ENCODE peak calls at places on chromosome 14, in ten cellular contexts. C is stomach, Z is A549, K is transverse colon, B is K562, E is ovary, T is H1, L is SK-N-SH, S is upper lobe of left lung, G is HepG2. X is an unnamed sample.
A peak's percentile ranks its signal among the peaks of the same experiment; 100 is the strongest.

GRCh38 chr14:43022094-43022800 is 1415.6 kb downstream of the LRFN5 start:
- DNase-seq in T (no peak), E (no peak), G (no peak), B (no peak), Z (no peak), L (no peak), S (no peak), K (no peak), C (no peak), X (no peak)

GRCh38 chr14:58617619-58618018 is 20.1 kb upstream of the DACT1 start:
- DNase-seq in C (no peak), G (no peak), Z (no peak), E (no peak), K (no peak), L (no peak), T (no peak), B (no peak), S (no peak), X (no peak)

GRCh38 chr14:104549536-104550339 is 29.8 kb upstream of the C14orf180 start:
- DNase-seq in T (no peak), S (no peak), L (no peak), K (no peak), G (no peak), E (no peak), Z (no peak), C (no peak), B (no peak), X (peak; percentile 30)

GRCh38 chr14:29805415-29806123 is 122.1 kb downstream of the PRKD1 start:
- DNase-seq in K (peak; percentile 13), L (no peak), E (peak; percentile 75), S (no peak), T (no peak), Z (no peak), G (no peak), B (peak; percentile 38), C (peak; percentile 73), X (peak; percentile 75)

GRCh38 chr14:73741386-73741875 is 27.2 kb upstream of the PNMA1 start:
- DNase-seq in K (peak; percentile 86), B (peak; percentile 92), L (peak; percentile 58), E (peak; percentile 71), T (peak; percentile 74), G (peak; percentile 61), Z (no peak), S (peak; percentile 85), C (peak; percentile 79), X (peak; percentile 90)

GRCh38 chr14:50806241-50806933 is 24.6 kb downstream of the NIN start:
- DNase-seq in Z (no peak), K (no peak), E (no peak), G (no peak), S (no peak), B (no peak), T (no peak), C (no peak), L (no peak), X (no peak)

GRCh38 chr14:42222924-42223471 is 616.3 kb downstream of the LRFN5 start:
- DNase-seq in T (no peak), C (no peak), L (no peak), E (no peak), G (no peak), Z (no peak), K (peak; percentile 8), S (no peak), B (no peak), X (no peak)

GRCh38 chr14:26200675-26201074 is 397.2 kb downstream of the NOVA1 start:
- DNase-seq in K (no peak), E (no peak), G (no peak), B (no peak), T (no peak), Z (no peak), L (no peak), S (no peak), C (no peak), X (no peak)

GRCh38 chr14:69921052-69921451 is 41.8 kb downstream of the SMOC1 start:
- DNase-seq in K (no peak), B (no peak), T (no peak), L (no peak), S (peak; percentile 19), Z (no peak), C (no peak), E (no peak), G (no peak), X (no peak)

GRCh38 chr14:103108749-103109207 is 14.3 kb downstream of the EXOC3L4 start:
- DNase-seq in S (no peak), C (no peak), B (peak; percentile 60), Z (no peak), G (no peak), L (no peak), E (no peak), K (peak; percentile 66), T (no peak), X (no peak)

GRCh38 chr14:98028156-98028555 is 1231.0 kb downstream of the VRK1 start:
- DNase-seq in S (no peak), B (no peak), Z (no peak), L (no peak), C (no peak), G (no peak), K (no peak), T (no peak), E (no peak), X (no peak)

GRCh38 chr14:48857366-48857765 is 728.8 kb downstream of the RPS29 start:
- DNase-seq in G (no peak), K (no peak), T (no peak), S (no peak), L (no peak), B (no peak), C (no peak), E (no peak), Z (no peak), X (no peak)

GRCh38 chr14:24377126-24377525 is 9.1 kb downstream of the NFATC4 start:
- DNase-seq in L (no peak), B (peak; percentile 55), C (no peak), T (no peak), S (no peak), G (no peak), E (no peak), K (no peak), Z (no peak), X (no peak)

GRCh38 chr14:24378327-24378726 is 10.3 kb downstream of the NFATC4 start:
- DNase-seq in C (peak; percentile 4), L (no peak), S (no peak), Z (no peak), G (no peak), B (peak; percentile 58), E (no peak), K (no peak), T (no peak), X (no peak)

GRCh38 chr14:24378981-24379906 is 11.3 kb downstream of the NFATC4 start:
- DNase-seq in K (no peak), C (no peak), Z (no peak), E (no peak), L (no peak), B (no peak), S (no peak), T (no peak), G (no peak), X (no peak)

GRCh38 chr14:24377660-24378059 is 9.7 kb downstream of the NFATC4 start:
- DNase-seq in G (no peak), C (peak; percentile 7), B (peak; percentile 79), L (no peak), E (no peak), T (no peak), Z (no peak), S (no peak), K (no peak), X (no peak)

GRCh38 chr14:24376448-24377070 is 8.6 kb downstream of the NFATC4 start:
- DNase-seq in S (no peak), G (no peak), C (no peak), E (no peak), L (no peak), Z (no peak), B (no peak), K (no peak), T (peak; percentile 89), X (no peak)
- H3K4me1 ChIP-seq in S (peaks cover 3% of the 10 kb centered on the region), G (peaks cover 20% of the 10 kb centered on the region), C (no peaks in the 10 kb centered on the region), E (peaks cover 5% of the 10 kb centered on the region), L (no peaks in the 10 kb centered on the region), Z (no peaks in the 10 kb centered on the region), B (peaks cover 23% of the 10 kb centered on the region), K (peaks cover 7% of the 10 kb centered on the region), T (peaks cover 25% of the 10 kb centered on the region), X (peaks cover 25% of the 10 kb centered on the region)

DNA sequence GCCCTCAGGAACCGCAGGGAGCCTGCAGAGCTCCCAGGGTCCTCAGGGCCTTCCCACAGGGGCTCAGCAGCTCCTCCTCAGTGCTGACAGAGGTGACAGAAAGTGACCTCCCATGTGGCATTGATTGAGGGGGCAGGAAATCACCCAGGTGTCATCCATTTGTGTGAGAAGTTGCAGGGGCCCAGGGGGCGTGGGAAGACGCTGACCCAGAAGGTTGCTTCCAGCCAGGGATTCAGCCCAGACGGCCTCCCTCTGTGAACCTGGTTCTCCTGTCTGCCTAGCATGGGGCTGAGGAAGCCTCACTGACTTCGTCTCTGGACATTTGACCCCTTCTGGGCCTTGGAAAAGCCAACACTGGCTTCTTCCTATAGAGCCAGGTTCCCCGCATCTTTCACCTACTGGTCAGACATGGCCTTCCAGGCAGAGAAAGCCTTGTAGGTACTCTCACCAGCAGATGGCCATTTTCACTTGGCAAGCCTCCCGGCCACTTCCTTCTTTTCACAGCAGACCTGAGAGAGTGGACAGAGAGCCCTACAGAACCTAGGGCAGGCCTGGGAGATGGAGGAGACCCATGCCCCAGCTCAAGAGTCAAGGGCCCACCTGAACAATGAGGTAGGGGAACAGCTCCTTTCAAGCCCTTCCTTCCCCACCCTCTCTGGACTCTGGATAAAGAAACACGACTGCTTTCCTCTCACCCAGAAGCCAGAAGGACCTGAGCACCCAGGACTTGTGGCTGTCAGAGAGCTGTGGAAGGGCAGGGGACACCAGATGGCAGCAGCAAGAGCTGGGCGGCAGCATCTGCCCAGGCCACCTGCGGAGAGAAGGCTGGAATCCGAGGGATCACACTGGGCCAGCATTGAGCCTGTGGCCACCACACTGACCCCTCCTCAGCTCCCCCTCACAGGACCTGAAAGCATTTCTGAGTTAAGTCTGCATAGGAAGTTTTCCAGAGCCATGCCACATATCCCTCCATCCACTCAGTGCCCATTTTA is 377.8 kb downstream of the DPF3 start:
- DNase-seq in K (no peak), B (no peak), E (peak; percentile 47), Z (no peak), S (no peak), C (no peak), L (no peak), T (no peak), G (no peak), X (no peak)
- TF ChIP-seq EP300 in K (no peak), B (no peak), E (no peak), Z (no peak), S (no peak), C (no peak), L (no peak), T (no peak), G (no peak), X (no peak)

GRCh38 chr14:99624971-99625370 is 20.0 kb upstream of the HHIPL1 start:
- DNase-seq in C (peak; percentile 35), B (no peak), L (no peak), E (no peak), T (no peak), Z (no peak), G (no peak), S (no peak), K (no peak), X (no peak)
- H3K4me1 ChIP-seq in C (peaks cover 24% of the 10 kb centered on the region), B (peaks cover 8% of the 10 kb centered on the region), L (peaks cover 29% of the 10 kb centered on the region), E (peaks cover 1% of the 10 kb centered on the region), T (peaks cover 2% of the 10 kb centered on the region), Z (peaks cover 3% of the 10 kb centered on the region), G (peaks cover 13% of the 10 kb centered on the region), S (peaks cover 13% of the 10 kb centered on the region), K (peaks cover 5% of the 10 kb centered on the region), X (peaks cover 13% of the 10 kb centered on the region)

DNA sequence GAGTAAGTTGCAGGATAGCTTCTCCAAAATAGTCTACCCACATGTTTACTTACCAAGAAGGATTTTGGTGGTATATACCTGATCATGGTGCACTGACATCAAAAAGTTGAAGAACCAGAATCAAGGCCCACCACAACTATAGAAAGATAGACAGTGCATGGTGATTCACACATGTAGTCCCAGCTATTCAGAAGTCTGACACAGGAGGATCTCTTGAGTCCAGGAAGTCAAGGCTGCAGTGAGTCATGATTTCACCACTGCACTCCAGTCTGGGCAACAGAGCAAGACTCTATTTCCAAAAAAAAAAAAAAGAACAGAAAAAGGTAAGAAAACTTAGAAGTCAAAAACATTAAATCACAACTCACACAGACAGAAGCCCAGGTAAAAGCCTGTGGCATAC is 422.2 kb upstream of the FOXG1 start:
- DNase-seq in G (no peak), S (no peak), E (no peak), B (no peak), L (no peak), C (no peak), K (no peak), T (no peak), Z (no peak), X (no peak)
- TF ChIP-seq EP300 in G (no peak), S (no peak), E (no peak), B (no peak), L (no peak), C (no peak), K (no peak), T (no peak), Z (no peak), X (no peak)

X was measured in sigmoid colon.